ENCODE peak calls at places on chromosomes 16 and 17, in eight cellular contexts. D, J, Q, A, P, N, I and Z are unnamed samples.
A peak's percentile ranks its signal among the peaks of the same experiment; 100 is the strongest.

GRCh38 chr16:49557070-49557446 is 183.5 kb downstream of the C16orf78 start:
- DNase-seq in D (no peak), I (no peak), N (no peak), Q (no peak), P (no peak), J (no peak), A (no peak), Z (no peak)

GRCh38 chr16:8929086-8929748 is 34.5 kb downstream of the USP7 start:
- DNase-seq in Q (no peak), J (no peak), P (no peak), D (no peak), A (no peak), N (no peak), I (no peak), Z (no peak)

GRCh38 chr17:35750526-35751395 is 2.3 kb downstream of the GAS2L2 start:
- DNase-seq in I (no peak), Q (no peak), D (no peak), J (no peak), N (no peak), P (no peak), A (no peak), Z (no peak)

GRCh38 chr17:49887086-49887743 is 39.3 kb upstream of the TAC4 start:
- DNase-seq in N (no peak), A (peak; percentile 41), P (peak; percentile 78), D (peak; percentile 77), J (no peak), I (no peak), Q (no peak), Z (no peak)

GRCh38 chr17:312476-313148 is 40.0 kb downstream of the RPH3AL start:
- DNase-seq in Q (no peak), A (no peak), N (no peak), P (no peak), I (no peak), D (no peak), J (no peak), Z (no peak)

GRCh38 chr16:56749806-56750491 is 20.0 kb downstream of the NUP93 start:
- DNase-seq in P (no peak), I (no peak), J (no peak), A (no peak), Q (no peak), N (peak; percentile 46), D (no peak), Z (no peak)

GRCh38 chr17:58665946-58666857 is 25.6 kb downstream of the TEX14 start:
- DNase-seq in J (no peak), I (no peak), P (peak; percentile 12), Q (no peak), A (no peak), N (no peak), D (no peak), Z (no peak)

GRCh38 chr16:88781140-88782077 is 3.6 kb downstream of the PIEZO1 start:
- DNase-seq in N (no peak), J (no peak), P (no peak), D (no peak), I (no peak), Q (peak; percentile 58), A (no peak), Z (no peak)

GRCh38 chr17:81513669-81514484 is 1.3 kb upstream of the ACTG1 start:
- DNase-seq in Q (no peak), P (peak; percentile 53), A (peak; percentile 80), N (peak; percentile 77), I (peak; percentile 62), J (peak; percentile 69), D (peak; percentile 60), Z (no peak)

GRCh38 chr16:31093132-31093703 is 1.4 kb downstream of the VKORC1 start:
- DNase-seq in N (peak; percentile 41), J (peak; percentile 64), Q (no peak), A (peak; percentile 47), P (no peak), D (no peak), I (no peak), Z (no peak)

GRCh38 chr16:66899945-66900688 is 18.6 kb downstream of the CDH16 start:
- DNase-seq in Q (no peak), I (peak; percentile 93), J (peak; percentile 95), N (peak; percentile 63), A (peak; percentile 84), D (peak; percentile 81), P (no peak), Z (no peak)
- H3K4me1 ChIP-seq in Q (no peaks in the 10 kb centered on the region), I (peaks cover 7% of the 10 kb centered on the region), J (peaks cover 8% of the 10 kb centered on the region), N (peaks cover 40% of the 10 kb centered on the region), A (peaks cover 73% of the 10 kb centered on the region), D (peaks cover 19% of the 10 kb centered on the region), P (no peaks in the 10 kb centered on the region), Z (peaks cover 45% of the 10 kb centered on the region)

GRCh38 chr16:82657786-82658185 is 31.0 kb downstream of the CDH13 start:
- DNase-seq in A (no peak), N (no peak), D (no peak), J (no peak), Q (no peak), P (no peak), I (no peak), Z (no peak)

GRCh38 chr16:82657239-82657638 is 30.5 kb downstream of the CDH13 start:
- DNase-seq in N (peak; percentile 53), J (no peak), P (no peak), A (peak; percentile 65), Q (no peak), D (no peak), I (no peak), Z (no peak)

GRCh38 chr16:82655720-82656500 is 29.1 kb downstream of the CDH13 start:
- DNase-seq in J (no peak), P (no peak), D (no peak), I (no peak), A (no peak), N (no peak), Q (no peak), Z (no peak)

GRCh38 chr16:82653550-82654511 is 27.1 kb downstream of the CDH13 start:
- DNase-seq in N (peak; percentile 94), I (no peak), A (peak; percentile 91), P (no peak), J (peak; percentile 31), D (no peak), Q (peak; percentile 49), Z (no peak)

DNA sequence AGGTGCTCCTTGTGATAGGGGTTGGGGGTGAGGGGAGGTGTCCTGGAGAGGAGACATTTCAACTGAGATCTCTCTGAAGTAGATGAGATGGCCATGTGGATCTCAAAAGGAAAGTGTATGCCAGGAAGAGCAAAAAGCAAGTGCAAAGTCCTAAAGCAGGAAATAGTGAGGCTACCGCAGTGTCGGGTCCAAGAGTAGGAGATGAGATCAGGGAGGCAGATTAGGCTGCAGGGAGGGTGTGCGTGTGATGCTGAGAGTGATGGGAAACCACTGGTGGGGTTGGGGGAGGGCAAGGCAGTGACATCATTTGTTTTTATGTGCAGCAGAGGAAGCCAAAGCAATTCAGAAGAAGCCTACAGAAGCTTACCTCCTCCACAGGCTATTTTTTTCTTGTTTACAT is 28.5 kb downstream of the CDH13 start:
- DNase-seq in D (no peak), N (peak; percentile 93), A (peak; percentile 81), Q (peak; percentile 66), J (peak; percentile 64), P (no peak), I (peak; percentile 22), Z (no peak)
- H3K27ac ChIP-seq in D (no peak overlapping the region), N (peak overlapping the region; percentile 97), A (no peak overlapping the region), Q (peak overlapping the region; percentile 76), J (no peak overlapping the region), P (no peak overlapping the region), I (no peak overlapping the region), Z (no peak overlapping the region)

GRCh38 chr16:35480988-35481387 is 2021.6 kb downstream of the TP53TG3F start:
- DNase-seq in I (no peak), D (no peak), A (no peak), P (no peak), N (no peak), J (no peak), Q (no peak), Z (no peak)
- H3K9me3 ChIP-seq in I (no peaks in the 10 kb centered on the region), D (peaks cover 9% of the 10 kb centered on the region), A (no peaks in the 10 kb centered on the region), P (no peaks in the 10 kb centered on the region), N (peaks cover 3% of the 10 kb centered on the region), J (peaks cover 2% of the 10 kb centered on the region), Q (no peaks in the 10 kb centered on the region), Z (peaks cover 3% of the 10 kb centered on the region)

GRCh38 chr17:45127209-45127582 is 5.1 kb downstream of the PLCD3 start:
- DNase-seq in D (no peak), J (peak; percentile 22), Q (no peak), N (no peak), P (no peak), A (no peak), I (no peak), Z (no peak)
- H3K4me1 ChIP-seq in D (peaks cover 34% of the 10 kb centered on the region), J (peaks cover 17% of the 10 kb centered on the region), Q (no peaks in the 10 kb centered on the region), N (peaks cover 32% of the 10 kb centered on the region), P (peaks cover 5% of the 10 kb centered on the region), A (peaks cover 14% of the 10 kb centered on the region), I (peaks cover 5% of the 10 kb centered on the region), Z (peaks cover 69% of the 10 kb centered on the region)

DNA sequence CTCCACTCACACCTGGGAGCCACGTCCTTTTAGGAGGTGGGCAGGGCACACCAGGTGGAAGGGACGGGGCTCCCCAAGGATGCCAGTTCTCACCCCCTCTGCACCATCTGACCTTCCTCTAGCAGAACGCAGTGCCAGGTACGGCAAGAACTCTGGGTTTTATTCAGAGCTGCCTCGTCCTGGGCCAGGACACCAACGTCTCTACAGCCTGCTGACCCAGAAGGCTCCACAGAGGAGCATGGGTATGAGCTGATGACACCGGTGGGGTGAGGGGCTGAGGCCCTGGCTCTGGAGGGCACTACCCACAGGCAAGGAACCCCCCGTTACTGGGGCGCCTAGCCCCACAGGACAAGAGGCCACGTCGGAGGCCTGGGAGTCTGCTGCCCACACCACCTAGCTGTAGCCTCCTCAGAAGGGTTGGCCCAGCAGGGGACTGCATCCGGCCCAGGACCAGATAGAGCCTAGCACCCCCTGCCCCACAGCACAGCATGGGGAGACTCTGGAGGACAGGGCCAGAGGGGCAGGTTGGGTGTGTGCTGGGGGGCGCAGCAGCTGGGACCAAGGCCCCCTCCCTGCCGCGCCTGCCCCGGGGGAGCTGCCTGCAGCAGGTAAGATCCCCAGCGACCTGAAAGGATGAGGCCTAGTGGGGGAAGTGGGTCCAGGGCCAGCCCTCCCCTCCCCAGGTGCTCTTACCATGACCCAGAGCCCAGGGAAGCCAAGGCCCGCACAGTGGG is 13.9 kb downstream of the BCAR1 start:
- DNase-seq in I (peak; percentile 26), J (no peak), P (no peak), N (no peak), Q (no peak), D (no peak), A (no peak), Z (no peak)
- H3K27ac ChIP-seq in I (peak overlapping the region; percentile 83), J (no peak overlapping the region), P (peak overlapping the region; percentile 76), N (peak overlapping the region; percentile 94), Q (no peak overlapping the region), D (peak overlapping the region; percentile 2), A (peak overlapping the region; percentile 95), Z (peak overlapping the region; percentile 94)

GRCh38 chr16:35180970-35181369 is 1721.6 kb downstream of the TP53TG3F start:
- DNase-seq in N (no peak), Q (no peak), J (no peak), P (no peak), A (no peak), I (no peak), D (no peak), Z (no peak)
- H3K9me3 ChIP-seq in N (no peaks in the 10 kb centered on the region), Q (peaks cover 4% of the 10 kb centered on the region), J (peaks cover 2% of the 10 kb centered on the region), P (no peaks in the 10 kb centered on the region), A (no peaks in the 10 kb centered on the region), I (no peaks in the 10 kb centered on the region), D (peaks cover 20% of the 10 kb centered on the region), Z (no peaks in the 10 kb centered on the region)